ENCODE peak calls at places on chromosomes 12 and 14, in four cellular contexts. F is heart right ventricle, G is HFF-Myc, I is progenitor cell of endocrine pancreas. Z is an unnamed sample.

GRCh38 chr14:73786942-73787759 is 64.5 kb upstream of the PTGR2 start:
- DNase-seq in F (peak; percentile 71), G (no peak), I (peak; percentile 54), Z (peak; percentile 69)

GRCh38 chr14:59897757-59898383 is 22.1 kb upstream of the LRRC9 start:
- DNase-seq in F (no peak), G (no peak), I (peak; percentile 18), Z (no peak)

GRCh38 chr14:65167072-65167645 is 64.8 kb upstream of the MAX start:
- DNase-seq in F (no peak), G (no peak), I (no peak), Z (no peak)

GRCh38 chr12:65464930-65465329 is 186.4 kb downstream of the MSRB3 start:
- DNase-seq in F (no peak), G (peak; percentile 81), I (no peak), Z (no peak)

GRCh38 chr14:33362934-33363333 is 424.3 kb downstream of the NPAS3 start:
- DNase-seq in F (no peak), G (no peak), I (no peak), Z (no peak)

GRCh38 chr14:68780358-68781160 is 12.3 kb downstream of the ZFP36L1 start:
- DNase-seq in F (peak; percentile 74), G (no peak), I (no peak), Z (no peak)

GRCh38 chr14:65434216-65434850 is 21.8 kb downstream of the FUT8 start:
- DNase-seq in F (no peak), G (no peak), I (no peak), Z (no peak)

GRCh38 chr14:64444984-64445845 is 20.1 kb upstream of the AKAP5 start:
- DNase-seq in F (no peak), G (no peak), I (no peak), Z (no peak)

GRCh38 chr14:99242816-99243795 is 28.9 kb downstream of the BCL11B start:
- DNase-seq in F (no peak), G (no peak), I (no peak), Z (peak; percentile 57)

GRCh38 chr12:46303039-46303666 is 34.3 kb upstream of the SLC38A1 start:
- DNase-seq in F (peak; percentile 21), G (peak; percentile 16), I (no peak), Z (peak; percentile 32)

GRCh38 chr12:17528394-17528793 is 561.6 kb downstream of the RERGL start:
- DNase-seq in F (no peak), G (no peak), I (no peak), Z (no peak)

GRCh38 chr12:18224745-18225144 is 36.6 kb upstream of the PIK3C2G start:
- DNase-seq in F (no peak), G (no peak), I (no peak), Z (no peak)

GRCh38 chr14:100610511-100611217 is 23.4 kb upstream of the BEGAIN start:
- DNase-seq in F (no peak), G (peak; percentile 17), I (no peak), Z (no peak)

GRCh38 chr12:3246253-3246652 is 169.1 kb downstream of the TSPAN9 start:
- DNase-seq in F (no peak), G (no peak), I (no peak), Z (no peak)

GRCh38 chr12:132401982-132402381 is 72.6 kb upstream of the GALNT9 start:
- DNase-seq in F (no peak), G (no peak), I (no peak), Z (no peak)

GRCh38 chr12:46560874-46561273 is 188.3 kb upstream of the SLC38A2 start:
- DNase-seq in F (no peak), G (no peak), I (no peak), Z (no peak)

GRCh38 chr14:55099741-55100140 is 29.3 kb upstream of the LGALS3 start:
- DNase-seq in F (no peak), G (no peak), I (no peak), Z (no peak)

GRCh38 chr12:402127-402456 is 648 bp downstream of the CCDC77 start:
- DNase-seq in F (no peak), G (no peak), I (no peak), Z (no peak)

GRCh38 chr14:63276016-63276415 is 42.7 kb downstream of the GPHB5 start:
- DNase-seq in F (no peak), G (no peak), I (no peak), Z (no peak)
- TF ChIP-seq CTCF in F (no peak), G (no peak), I (no peak), Z (no peak)

GRCh38 chr12:2163172-2163927 is 110.6 kb downstream of the CACNA1C start:
- DNase-seq in F (peak; percentile 93), G (no peak), I (no peak), Z (no peak)

GRCh38 chr12:2156333-2156732 is 103.5 kb downstream of the CACNA1C start:
- DNase-seq in F (no peak), G (no peak), I (no peak), Z (no peak)

GRCh38 chr12:2165021-2165420 is 112.2 kb downstream of the CACNA1C start:
- DNase-seq in F (no peak), G (no peak), I (no peak), Z (no peak)

GRCh38 chr12:2160043-2160442 is 107.3 kb downstream of the CACNA1C start:
- DNase-seq in F (no peak), G (no peak), I (no peak), Z (no peak)

GRCh38 chr12:2161478-2161877 is 108.7 kb downstream of the CACNA1C start:
- DNase-seq in F (peak; percentile 82), G (no peak), I (no peak), Z (no peak)
- TF ChIP-seq CTCF in F (no peak), G (no peak), I (no peak), Z (no peak)

DNA sequence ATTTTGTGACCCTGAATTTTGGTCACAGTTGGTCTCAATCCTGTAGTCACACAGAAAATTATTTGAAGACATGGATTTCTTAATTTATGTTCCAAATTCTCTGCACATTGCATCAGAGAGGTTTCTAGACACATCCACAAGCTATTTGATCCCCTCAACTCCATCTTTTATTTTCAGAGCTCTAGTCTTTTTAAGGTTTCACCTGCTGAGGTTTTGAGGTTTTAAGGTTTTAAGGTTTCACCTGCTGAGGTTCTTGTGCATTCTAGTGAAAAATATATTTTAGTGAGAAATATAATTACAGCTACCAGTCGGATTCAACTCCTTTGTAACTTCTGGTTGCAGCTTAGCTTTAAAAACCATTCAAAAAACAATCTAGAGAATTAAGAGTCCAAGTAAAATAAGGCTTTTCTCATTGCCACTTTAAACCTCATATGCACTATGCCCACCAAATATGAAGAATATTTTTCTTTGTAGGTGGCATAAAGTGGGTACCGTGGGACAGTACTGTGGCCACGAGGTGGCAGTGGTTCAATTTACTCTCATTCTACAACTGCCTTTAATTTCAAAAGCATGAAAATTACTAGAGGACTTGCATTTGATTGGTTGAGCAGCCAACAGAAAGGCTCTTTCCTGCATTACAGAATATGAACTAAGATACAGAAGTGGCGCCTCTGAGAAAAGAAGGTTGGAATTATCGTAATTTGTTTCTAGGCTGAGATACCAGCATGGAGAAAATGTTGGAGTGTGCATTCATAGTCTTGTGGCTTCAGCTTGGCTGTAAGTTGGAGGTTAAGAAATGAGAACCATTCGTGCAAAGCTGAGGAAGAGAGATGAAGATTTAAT is 366.5 kb upstream of the OR4E1 start:
- DNase-seq in F (no peak), G (no peak), I (no peak), Z (peak; percentile 53)
- TF ChIP-seq CTCF in F (peak; percentile 36), G (peak; percentile 30), I (peak; percentile 69), Z (peak; percentile 72)

GRCh38 chr12:48104531-48104930 is 1.3 kb downstream of the SENP1 start:
- DNase-seq in F (no peak), G (no peak), I (no peak), Z (no peak)

GRCh38 chr12:48107252-48107613 is 1.4 kb upstream of the SENP1 start:
- DNase-seq in F (no peak), G (no peak), I (no peak), Z (no peak)

GRCh38 chr12:48105321-48105866 is 485 bp downstream of the SENP1 start:
- DNase-seq in F (no peak), G (no peak), I (no peak), Z (peak; percentile 65)

GRCh38 chr12:48106574-48107251 is 834 bp upstream of the SENP1 start:
- DNase-seq in F (no peak), G (no peak), I (no peak), Z (no peak)

GRCh38 chr12:48105867-48106563 is at the start of gene SENP1:
- DNase-seq in F (peak; percentile 91), G (peak; percentile 61), I (peak; percentile 78), Z (peak; percentile 89)
- TF ChIP-seq CTCF in F (peak; percentile 43), G (no peak), I (peak; percentile 22), Z (no peak)

GRCh38 chr12:104735801-104736200 is 222.3 kb downstream of the SLC41A2 start:
- DNase-seq in F (no peak), G (no peak), I (no peak), Z (no peak)

GRCh38 chr12:104736307-104736706 is 221.8 kb downstream of the SLC41A2 start:
- DNase-seq in F (no peak), G (peak; percentile 88), I (no peak), Z (no peak)

GRCh38 chr12:104730761-104731160 is 227.3 kb downstream of the SLC41A2 start:
- DNase-seq in F (no peak), G (no peak), I (no peak), Z (no peak)

GRCh38 chr12:104734541-104735075 is 223.5 kb downstream of the SLC41A2 start:
- DNase-seq in F (no peak), G (no peak), I (no peak), Z (no peak)

GRCh38 chr12:104733717-104734175 is 224.3 kb downstream of the SLC41A2 start:
- DNase-seq in F (no peak), G (no peak), I (no peak), Z (no peak)
- TF ChIP-seq CTCF in F (peak; percentile 27), G (peak; percentile 25), I (no peak), Z (no peak)

GRCh38 chr14:104049576-104050240 is 35.8 kb upstream of the ASPG start:
- DNase-seq in F (no peak), G (no peak), I (no peak), Z (no peak)
- TF ChIP-seq CTCF in F (no peak), G (no peak), I (no peak), Z (no peak)

GRCh38 chr14:51369814-51370213 is 129.8 kb downstream of the TMX1 start:
- DNase-seq in F (no peak), G (no peak), I (no peak), Z (no peak)
- TF ChIP-seq CTCF in F (no peak), G (peak; percentile 17), I (no peak), Z (peak; percentile 19)

DNA sequence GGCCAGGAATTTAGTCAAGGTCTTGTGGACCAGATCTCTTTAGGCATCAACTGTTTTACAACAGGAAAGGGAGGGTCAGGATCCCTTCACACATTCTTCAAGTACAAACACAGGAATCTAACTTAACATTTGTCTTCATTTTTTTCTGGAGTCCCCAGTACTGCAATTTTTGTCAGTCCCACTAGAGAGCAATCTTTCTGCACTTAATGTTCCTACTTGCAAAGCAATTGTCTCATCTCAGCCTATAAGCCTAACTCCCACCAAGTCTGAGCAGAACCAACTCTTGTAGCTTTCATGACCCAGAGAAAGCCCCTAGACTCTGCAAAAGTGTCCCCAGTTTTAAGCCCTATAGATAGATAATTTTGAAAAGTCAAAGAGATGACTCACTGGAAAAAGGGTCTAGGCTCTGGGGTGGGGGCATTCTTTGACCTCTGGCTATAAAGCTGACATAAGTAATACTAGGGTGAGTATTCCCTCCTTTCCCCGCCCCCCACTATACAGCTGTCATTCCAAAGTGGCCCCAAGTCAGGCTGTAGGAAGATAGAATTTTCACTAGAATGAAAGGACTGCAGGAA is 1.9 kb upstream of the ZBTB39 start:
- DNase-seq in F (no peak), G (peak; percentile 62), I (no peak), Z (no peak)
- TF ChIP-seq CTCF in F (peak; percentile 55), G (peak; percentile 62), I (peak; percentile 50), Z (peak; percentile 62)

Z was measured in CD8-positive, alpha-beta T cell.